ENCODE peak calls at places on chromosomes 4 and X, in six cellular contexts. A is dorsolateral prefrontal cortex, B is GM04504, F is cardiac muscle cell, X is H4, J is NCI-H1105. L is an unnamed sample.

GRCh38 chrX:149469406-149469805 is 35.7 kb downstream of the IDS start:
- DNase-seq in F (no peak), X (no peak), A (no peak), B (no peak), J (no peak), L (no peak)

GRCh38 chr4:101127176-101127790 is 220.0 kb downstream of the PPP3CA start:
- DNase-seq in X (no peak), J (no peak), A (no peak), F (no peak), B (no peak), L (no peak)

GRCh38 chr4:18082254-18082653 is 60.7 kb upstream of the LCORL start:
- DNase-seq in F (no peak), J (no peak), B (no peak), X (no peak), A (no peak), L (no peak)

GRCh38 chrX:69988955-69989394 is 60.8 kb downstream of the AWAT2 start:
- DNase-seq in X (no peak), J (no peak), A (no peak), F (peak), B (no peak), L (no peak)

GRCh38 chrX:117839544-117839943 is 277.1 kb downstream of the KLHL13 start:
- DNase-seq in A (no peak), J (no peak), B (no peak), F (no peak), X (no peak), L (no peak)

GRCh38 chr4:3440979-3441500 is 728 bp upstream of the HGFAC start:
- DNase-seq in J (no peak), X (no peak), F (peak), A (no peak), B (peak), L (no peak)

GRCh38 chr4:176339936-176340761 is 20.4 kb downstream of the SPCS3 start:
- DNase-seq in J (no peak), A (no peak), X (no peak), F (no peak), B (no peak), L (no peak)

GRCh38 chr4:37383579-37384229 is 139.2 kb downstream of the NWD2 start:
- DNase-seq in B (no peak), J (peak), A (no peak), X (peak), F (peak), L (no peak)

GRCh38 chr4:6844986-6845385 is 62.5 kb downstream of the KIAA0232 start:
- DNase-seq in J (no peak), X (no peak), A (no peak), F (no peak), B (no peak), L (no peak)

GRCh38 chr4:98289375-98289774 is 28.2 kb downstream of the RAP1GDS1 start:
- DNase-seq in J (no peak), F (peak), X (no peak), A (no peak), B (no peak), L (no peak)

GRCh38 chr4:56958111-56958517 is 19.3 kb downstream of the NOA1 start:
- DNase-seq in B (peak), F (peak), J (peak), A (no peak), X (peak), L (peak)

GRCh38 chr4:23878912-23879732 is 10.7 kb downstream of the PPARGC1A start:
- DNase-seq in A (no peak), B (no peak), X (peak), F (peak), J (no peak), L (no peak)

GRCh38 chrX:47697171-47697570 is 38.2 kb upstream of the UXT start:
- DNase-seq in B (no peak), F (peak), J (no peak), X (no peak), A (no peak), L (no peak)

GRCh38 chr4:72489267-72489666 is 79.8 kb downstream of the ADAMTS3 start:
- DNase-seq in A (no peak), F (peak), B (no peak), J (no peak), X (no peak), L (no peak)

GRCh38 chr4:53490965-53491622 is 100.2 kb downstream of the LNX1 start:
- DNase-seq in A (no peak), J (no peak), F (peak), X (peak), B (peak), L (no peak)

GRCh38 chrX:110346681-110347080 is 12.0 kb upstream of the RTL9 start:
- DNase-seq in A (no peak), X (no peak), F (peak), J (no peak), B (no peak), L (no peak)

GRCh38 chrX:21926116-21926515 is 14.4 kb upstream of the SMS start:
- DNase-seq in F (peak), J (no peak), X (no peak), B (no peak), A (no peak), L (no peak)

GRCh38 chr4:161554372-161554990 is 609.3 kb downstream of the FSTL5 start:
- DNase-seq in F (peak), J (no peak), X (peak), A (no peak), B (no peak), L (no peak)

GRCh38 chr4:4477391-4477790 is 64.5 kb downstream of the STX18 start:
- DNase-seq in J (no peak), F (peak), B (no peak), A (no peak), X (no peak), L (no peak)

GRCh38 chr4:185549095-185549494 is 13.8 kb upstream of the PDLIM3 start:
- DNase-seq in A (no peak), J (no peak), X (no peak), F (no peak), B (no peak), L (no peak)

GRCh38 chrX:148536961-148537360 is 36.5 kb downstream of the AFF2 start:
- DNase-seq in A (no peak), F (no peak), B (no peak), X (no peak), J (no peak), L (no peak)

GRCh38 chr4:14264437-14264836 is 636.9 kb upstream of the BOD1L1 start:
- DNase-seq in J (no peak), X (no peak), A (no peak), B (no peak), F (peak), L (no peak)

GRCh38 chrX:34638116-34638515 is 19.0 kb downstream of the TMEM47 start:
- DNase-seq in J (no peak), X (no peak), F (peak), A (no peak), B (no peak), L (no peak)

GRCh38 chrX:110317079-110317819 is 636 bp downstream of the AMMECR1 start:
- DNase-seq in X (no peak), B (no peak), F (no peak), A (peak), J (no peak), L (no peak)

GRCh38 chrX:39688576-39689373 is 409.0 kb downstream of the BCOR start:
- DNase-seq in F (peak), X (peak), B (no peak), J (peak), A (peak), L (peak)

GRCh38 chr4:146211440-146211839 is 2.9 kb upstream of the REELD1 start:
- DNase-seq in X (no peak), A (no peak), J (no peak), B (no peak), F (no peak), L (no peak)

GRCh38 chr4:62528874-62529273 is 1328.7 kb downstream of the ADGRL3 start:
- DNase-seq in B (no peak), F (peak), A (no peak), J (no peak), X (no peak), L (no peak)

GRCh38 chrX:110384490-110384889 is 25.8 kb downstream of the RTL9 start:
- DNase-seq in A (no peak), X (peak), B (no peak), J (no peak), F (no peak), L (no peak)

GRCh38 chr4:7120341-7120740 is 52.5 kb upstream of the GRPEL1 start:
- DNase-seq in X (peak), A (no peak), B (no peak), J (no peak), F (no peak), L (no peak)

GRCh38 chrX:134236690-134237362 is at the start of gene CCDC160:
- DNase-seq in X (no peak), F (peak), B (no peak), A (peak), J (no peak), L (no peak)

GRCh38 chr4:184831153-184831552 is 5.4 kb upstream of the ACSL1 start:
- DNase-seq in B (no peak), J (no peak), A (no peak), X (no peak), F (no peak), L (no peak)

GRCh38 chr4:98659106-98659592 is 738 bp upstream of the TSPAN5 start:
- DNase-seq in B (peak), X (peak), J (no peak), F (peak), A (no peak), L (no peak)

GRCh38 chrX:56729152-56729557 is at the start of gene NBDY:
- DNase-seq in X (peak), F (peak), B (no peak), J (peak), A (peak), L (no peak)

GRCh38 chr4:125741825-125742452 is 427.2 kb downstream of the FAT4 start:
- DNase-seq in X (peak), F (peak), J (no peak), A (no peak), B (no peak), L (no peak)

GRCh38 chr4:100311181-100311580 is 120.9 kb upstream of the DDIT4L start:
- DNase-seq in F (no peak), J (no peak), X (peak), A (no peak), B (no peak), L (no peak)

L was measured in NCI-H2107.